ENCODE peak calls at places on chromosomes 1 and 21, in nine cellular contexts. One of them, this sample, is unnamed.
A peak's percentile ranks its signal among the peaks of the same experiment; 100 is the strongest.

GRCh38 chr21:46643379-46644177 is 8.1 kb downstream of the PRMT2 start:
- DNase-seq in Ammon's horn: no peak
- DNase-seq in mesothelial cell of epicardium: no peak
- DNase-seq in hepatic stellate cell: no peak
- DNase-seq in left lung: no peak
- DNase-seq in Right ventricle myocardium inferior: no peak
- DNase-seq in upper lobe of right lung: no peak
- DNase-seq in KBM-7: no peak
- DNase-seq in stimulated activated naive B cell treated with anti-CD40 and anti-IgM and Interleukin-4, amounts not matched to agents 10 μg/mL and 1 μg/mL and 100 μg/mL, for 72 hours: no peak
- DNase-seq in this sample: no peak

GRCh38 chr1:50697440-50698421 is 262.3 kb downstream of the FAF1 start:
- DNase-seq in hepatic stellate cell: no peak
- DNase-seq in mesothelial cell of epicardium: no peak
- DNase-seq in stimulated activated naive B cell treated with anti-CD40 and anti-IgM and Interleukin-4, amounts not matched to agents 10 μg/mL and 1 μg/mL and 100 μg/mL, for 72 hours: no peak
- DNase-seq in KBM-7: no peak
- DNase-seq in Right ventricle myocardium inferior: no peak
- DNase-seq in Ammon's horn: peak; percentile 88
- DNase-seq in upper lobe of right lung: no peak
- DNase-seq in left lung: no peak
- DNase-seq in this sample: no peak

GRCh38 chr1:14782741-14783591 is 184.5 kb downstream of the KAZN start:
- DNase-seq in KBM-7: peak; percentile 36
- DNase-seq in stimulated activated naive B cell treated with anti-CD40 and anti-IgM and Interleukin-4, amounts not matched to agents 10 μg/mL and 1 μg/mL and 100 μg/mL, for 72 hours: no peak
- DNase-seq in left lung: no peak
- DNase-seq in Ammon's horn: no peak
- DNase-seq in mesothelial cell of epicardium: no peak
- DNase-seq in hepatic stellate cell: peak; percentile 18
- DNase-seq in Right ventricle myocardium inferior: no peak
- DNase-seq in upper lobe of right lung: no peak
- DNase-seq in this sample: no peak

GRCh38 chr1:150808134-150808533 is at the start of gene CTSK:
- DNase-seq in stimulated activated naive B cell treated with anti-CD40 and anti-IgM and Interleukin-4, amounts not matched to agents 10 μg/mL and 1 μg/mL and 100 μg/mL, for 72 hours: no peak
- DNase-seq in hepatic stellate cell: peak; percentile 35
- DNase-seq in Right ventricle myocardium inferior: no peak
- DNase-seq in Ammon's horn: peak; percentile 24
- DNase-seq in mesothelial cell of epicardium: no peak
- DNase-seq in upper lobe of right lung: no peak
- DNase-seq in KBM-7: no peak
- DNase-seq in left lung: no peak
- DNase-seq in this sample: no peak

GRCh38 chr1:193448682-193449461 is 262.5 kb upstream of the B3GALT2 start:
- DNase-seq in Right ventricle myocardium inferior: no peak
- DNase-seq in upper lobe of right lung: no peak
- DNase-seq in stimulated activated naive B cell treated with anti-CD40 and anti-IgM and Interleukin-4, amounts not matched to agents 10 μg/mL and 1 μg/mL and 100 μg/mL, for 72 hours: peak; percentile 9
- DNase-seq in left lung: no peak
- DNase-seq in Ammon's horn: no peak
- DNase-seq in hepatic stellate cell: no peak
- DNase-seq in KBM-7: peak; percentile 20
- DNase-seq in mesothelial cell of epicardium: no peak
- DNase-seq in this sample: no peak

GRCh38 chr1:200676829-200677228 is 7.1 kb upstream of the DDX59 start:
- DNase-seq in hepatic stellate cell: no peak
- DNase-seq in upper lobe of right lung: no peak
- DNase-seq in Ammon's horn: no peak
- DNase-seq in Right ventricle myocardium inferior: no peak
- DNase-seq in mesothelial cell of epicardium: no peak
- DNase-seq in KBM-7: no peak
- DNase-seq in left lung: no peak
- DNase-seq in stimulated activated naive B cell treated with anti-CD40 and anti-IgM and Interleukin-4, amounts not matched to agents 10 μg/mL and 1 μg/mL and 100 μg/mL, for 72 hours: no peak
- DNase-seq in this sample: no peak

GRCh38 chr1:98086796-98087195 is 166.0 kb upstream of the DPYD start:
- DNase-seq in Ammon's horn: no peak
- DNase-seq in left lung: no peak
- DNase-seq in stimulated activated naive B cell treated with anti-CD40 and anti-IgM and Interleukin-4, amounts not matched to agents 10 μg/mL and 1 μg/mL and 100 μg/mL, for 72 hours: no peak
- DNase-seq in Right ventricle myocardium inferior: no peak
- DNase-seq in hepatic stellate cell: peak; percentile 33
- DNase-seq in mesothelial cell of epicardium: no peak
- DNase-seq in KBM-7: no peak
- DNase-seq in upper lobe of right lung: no peak
- DNase-seq in this sample: no peak

GRCh38 chr1:233791750-233792149 is 112.7 kb upstream of the SLC35F3 start:
- DNase-seq in stimulated activated naive B cell treated with anti-CD40 and anti-IgM and Interleukin-4, amounts not matched to agents 10 μg/mL and 1 μg/mL and 100 μg/mL, for 72 hours: no peak
- DNase-seq in left lung: no peak
- DNase-seq in KBM-7: no peak
- DNase-seq in Right ventricle myocardium inferior: no peak
- DNase-seq in hepatic stellate cell: no peak
- DNase-seq in mesothelial cell of epicardium: no peak
- DNase-seq in Ammon's horn: no peak
- DNase-seq in upper lobe of right lung: no peak
- DNase-seq in this sample: no peak

GRCh38 chr1:71857862-71858261 is 424.5 kb downstream of the NEGR1 start:
- DNase-seq in left lung: no peak
- DNase-seq in stimulated activated naive B cell treated with anti-CD40 and anti-IgM and Interleukin-4, amounts not matched to agents 10 μg/mL and 1 μg/mL and 100 μg/mL, for 72 hours: no peak
- DNase-seq in KBM-7: no peak
- DNase-seq in hepatic stellate cell: no peak
- DNase-seq in Ammon's horn: no peak
- DNase-seq in upper lobe of right lung: no peak
- DNase-seq in Right ventricle myocardium inferior: no peak
- DNase-seq in mesothelial cell of epicardium: no peak
- DNase-seq in this sample: no peak

GRCh38 chr1:20847619-20848080 is 60.5 kb upstream of the HP1BP3 start:
- DNase-seq in stimulated activated naive B cell treated with anti-CD40 and anti-IgM and Interleukin-4, amounts not matched to agents 10 μg/mL and 1 μg/mL and 100 μg/mL, for 72 hours: no peak
- DNase-seq in hepatic stellate cell: no peak
- DNase-seq in left lung: no peak
- DNase-seq in Ammon's horn: no peak
- DNase-seq in Right ventricle myocardium inferior: no peak
- DNase-seq in KBM-7: no peak
- DNase-seq in upper lobe of right lung: no peak
- DNase-seq in mesothelial cell of epicardium: no peak
- DNase-seq in this sample: no peak

GRCh38 chr21:38334866-38335265 is 78.1 kb downstream of the KCNJ15 start:
- DNase-seq in mesothelial cell of epicardium: no peak
- DNase-seq in Ammon's horn: no peak
- DNase-seq in upper lobe of right lung: no peak
- DNase-seq in stimulated activated naive B cell treated with anti-CD40 and anti-IgM and Interleukin-4, amounts not matched to agents 10 μg/mL and 1 μg/mL and 100 μg/mL, for 72 hours: no peak
- DNase-seq in hepatic stellate cell: no peak
- DNase-seq in left lung: no peak
- DNase-seq in Right ventricle myocardium inferior: no peak
- DNase-seq in KBM-7: no peak
- DNase-seq in this sample: no peak

GRCh38 chr1:15525043-15525958 is 1.3 kb upstream of the CASP9 start:
- DNase-seq in KBM-7: no peak
- DNase-seq in upper lobe of right lung: peak; percentile 99
- DNase-seq in stimulated activated naive B cell treated with anti-CD40 and anti-IgM and Interleukin-4, amounts not matched to agents 10 μg/mL and 1 μg/mL and 100 μg/mL, for 72 hours: no peak
- DNase-seq in hepatic stellate cell: peak; percentile 97
- DNase-seq in left lung: peak; percentile 99
- DNase-seq in Ammon's horn: no peak
- DNase-seq in Right ventricle myocardium inferior: peak; percentile 99
- DNase-seq in mesothelial cell of epicardium: no peak
- DNase-seq in this sample: no peak

GRCh38 chr1:3070654-3071506 is 1.9 kb downstream of the PRDM16 start:
- DNase-seq in upper lobe of right lung: peak; percentile 68
- DNase-seq in stimulated activated naive B cell treated with anti-CD40 and anti-IgM and Interleukin-4, amounts not matched to agents 10 μg/mL and 1 μg/mL and 100 μg/mL, for 72 hours: no peak
- DNase-seq in hepatic stellate cell: peak; percentile 55
- DNase-seq in left lung: peak; percentile 80
- DNase-seq in KBM-7: no peak
- DNase-seq in Right ventricle myocardium inferior: peak; percentile 69
- DNase-seq in mesothelial cell of epicardium: no peak
- DNase-seq in Ammon's horn: no peak
- DNase-seq in this sample: peak; percentile 48

GRCh38 chr1:28141685-28142084 is 34.8 kb downstream of the PTAFR start:
- DNase-seq in KBM-7: no peak
- DNase-seq in mesothelial cell of epicardium: no peak
- DNase-seq in upper lobe of right lung: no peak
- DNase-seq in Ammon's horn: no peak
- DNase-seq in stimulated activated naive B cell treated with anti-CD40 and anti-IgM and Interleukin-4, amounts not matched to agents 10 μg/mL and 1 μg/mL and 100 μg/mL, for 72 hours: no peak
- DNase-seq in left lung: no peak
- DNase-seq in Right ventricle myocardium inferior: no peak
- DNase-seq in hepatic stellate cell: no peak
- DNase-seq in this sample: no peak

GRCh38 chr1:75487399-75487798 is 123.5 kb downstream of the SLC44A5 start:
- DNase-seq in left lung: no peak
- DNase-seq in upper lobe of right lung: no peak
- DNase-seq in mesothelial cell of epicardium: no peak
- DNase-seq in Right ventricle myocardium inferior: no peak
- DNase-seq in KBM-7: no peak
- DNase-seq in Ammon's horn: no peak
- DNase-seq in stimulated activated naive B cell treated with anti-CD40 and anti-IgM and Interleukin-4, amounts not matched to agents 10 μg/mL and 1 μg/mL and 100 μg/mL, for 72 hours: no peak
- DNase-seq in hepatic stellate cell: no peak
- DNase-seq in this sample: no peak

GRCh38 chr1:116375884-116376733 is 3.1 kb downstream of the ATP1A1 start:
- DNase-seq in Ammon's horn: peak; percentile 61
- DNase-seq in mesothelial cell of epicardium: no peak
- DNase-seq in upper lobe of right lung: peak; percentile 89
- DNase-seq in left lung: peak; percentile 85
- DNase-seq in Right ventricle myocardium inferior: peak; percentile 83
- DNase-seq in stimulated activated naive B cell treated with anti-CD40 and anti-IgM and Interleukin-4, amounts not matched to agents 10 μg/mL and 1 μg/mL and 100 μg/mL, for 72 hours: no peak
- DNase-seq in KBM-7: peak; percentile 39
- DNase-seq in hepatic stellate cell: no peak
- DNase-seq in this sample: peak; percentile 83

GRCh38 chr1:162720996-162721395 is 69.5 kb upstream of the HSD17B7 start:
- DNase-seq in Right ventricle myocardium inferior: no peak
- DNase-seq in upper lobe of right lung: no peak
- DNase-seq in Ammon's horn: no peak
- DNase-seq in mesothelial cell of epicardium: no peak
- DNase-seq in stimulated activated naive B cell treated with anti-CD40 and anti-IgM and Interleukin-4, amounts not matched to agents 10 μg/mL and 1 μg/mL and 100 μg/mL, for 72 hours: no peak
- DNase-seq in left lung: no peak
- DNase-seq in KBM-7: no peak
- DNase-seq in hepatic stellate cell: peak; percentile 32
- DNase-seq in this sample: no peak

GRCh38 chr21:29277442-29277841 is 21.3 kb upstream of the BACH1 start:
- DNase-seq in upper lobe of right lung: no peak
- DNase-seq in hepatic stellate cell: no peak
- DNase-seq in Ammon's horn: no peak
- DNase-seq in stimulated activated naive B cell treated with anti-CD40 and anti-IgM and Interleukin-4, amounts not matched to agents 10 μg/mL and 1 μg/mL and 100 μg/mL, for 72 hours: no peak
- DNase-seq in left lung: no peak
- DNase-seq in Right ventricle myocardium inferior: no peak
- DNase-seq in KBM-7: no peak
- DNase-seq in mesothelial cell of epicardium: no peak
- DNase-seq in this sample: no peak

GRCh38 chr1:8021676-8022266 is 4.3 kb downstream of the ERRFI1 start:
- DNase-seq in upper lobe of right lung: no peak
- DNase-seq in Ammon's horn: no peak
- DNase-seq in KBM-7: no peak
- DNase-seq in mesothelial cell of epicardium: no peak
- DNase-seq in hepatic stellate cell: no peak
- DNase-seq in stimulated activated naive B cell treated with anti-CD40 and anti-IgM and Interleukin-4, amounts not matched to agents 10 μg/mL and 1 μg/mL and 100 μg/mL, for 72 hours: no peak
- DNase-seq in Right ventricle myocardium inferior: no peak
- DNase-seq in left lung: no peak
- DNase-seq in this sample: no peak

GRCh38 chr1:230109871-230110667 is 43.0 kb downstream of the GALNT2 start:
- DNase-seq in mesothelial cell of epicardium: no peak
- DNase-seq in KBM-7: peak; percentile 33
- DNase-seq in upper lobe of right lung: no peak
- DNase-seq in left lung: no peak
- DNase-seq in Right ventricle myocardium inferior: no peak
- DNase-seq in stimulated activated naive B cell treated with anti-CD40 and anti-IgM and Interleukin-4, amounts not matched to agents 10 μg/mL and 1 μg/mL and 100 μg/mL, for 72 hours: peak; percentile 92
- DNase-seq in Ammon's horn: no peak
- DNase-seq in hepatic stellate cell: peak; percentile 73
- DNase-seq in this sample: no peak

GRCh38 chr1:173496757-173497323 is 19.7 kb downstream of the PRDX6 start:
- DNase-seq in Right ventricle myocardium inferior: no peak
- DNase-seq in KBM-7: no peak
- DNase-seq in upper lobe of right lung: no peak
- DNase-seq in Ammon's horn: no peak
- DNase-seq in hepatic stellate cell: no peak
- DNase-seq in stimulated activated naive B cell treated with anti-CD40 and anti-IgM and Interleukin-4, amounts not matched to agents 10 μg/mL and 1 μg/mL and 100 μg/mL, for 72 hours: no peak
- DNase-seq in left lung: no peak
- DNase-seq in mesothelial cell of epicardium: no peak
- DNase-seq in this sample: no peak

GRCh38 chr1:167502719-167503452 is 15.4 kb downstream of the CD247 start:
- DNase-seq in Ammon's horn: no peak
- DNase-seq in upper lobe of right lung: no peak
- DNase-seq in left lung: no peak
- DNase-seq in Right ventricle myocardium inferior: no peak
- DNase-seq in stimulated activated naive B cell treated with anti-CD40 and anti-IgM and Interleukin-4, amounts not matched to agents 10 μg/mL and 1 μg/mL and 100 μg/mL, for 72 hours: no peak
- DNase-seq in KBM-7: peak; percentile 11
- DNase-seq in mesothelial cell of epicardium: no peak
- DNase-seq in hepatic stellate cell: no peak
- DNase-seq in this sample: no peak

This sample was measured in left ventricle myocardium superior.